ENCODE peak calls at places on chromosomes 12 and 14, in ten cellular contexts. U is K562, P is breast epithelium, R is stomach, I is suprapubic skin, Z is transverse colon, L is endothelial cell of umbilical vein, X is GM12878, A is sigmoid colon, H is prostate gland. Y is an unnamed sample.

GRCh38 chr12:62436164-62436503 is 30.5 kb upstream of the MON2 start:
- DNase-seq in Z (no peak), R (no peak), A (no peak), P (no peak), U (no peak), L (no peak), X (no peak), I (peak), H (no peak), Y (no peak)

GRCh38 chr12:49920241-49920914 is 16.7 kb upstream of the FAIM2 start:
- DNase-seq in Z (no peak), L (peak), P (peak), H (no peak), U (no peak), X (no peak), R (no peak), I (peak), A (no peak), Y (no peak)

GRCh38 chr12:53287741-53288216 is 7.6 kb upstream of the PFDN5 start:
- DNase-seq in R (peak), A (peak), H (peak), X (peak), U (peak), L (peak), P (peak), Z (peak), I (no peak), Y (peak)

GRCh38 chr14:31207746-31208545 is at the start of gene HECTD1:
- DNase-seq in I (peak), R (peak), X (peak), H (peak), U (peak), Z (peak), A (peak), L (peak), P (peak), Y (peak)

GRCh38 chr12:31037921-31038320 is 35.7 kb upstream of the DDX11 start:
- DNase-seq in R (no peak), X (no peak), P (no peak), Z (no peak), A (no peak), H (no peak), U (no peak), I (no peak), L (no peak), Y (no peak)

GRCh38 chr12:123900898-123901376 is 71.7 kb downstream of the CCDC92 start:
- DNase-seq in X (no peak), I (no peak), A (no peak), R (no peak), Z (no peak), L (no peak), P (no peak), U (no peak), H (no peak), Y (no peak)

GRCh38 chr14:50714452-50715073 is 46.5 kb upstream of the SAV1 start:
- DNase-seq in I (no peak), P (no peak), L (peak), H (no peak), X (no peak), Z (no peak), A (no peak), R (no peak), U (peak), Y (no peak)

GRCh38 chr14:94129111-94129757 is at the start of gene IFI27L2:
- DNase-seq in R (peak), A (peak), U (peak), I (peak), X (no peak), P (no peak), Z (peak), L (peak), H (peak), Y (peak)

DNA sequence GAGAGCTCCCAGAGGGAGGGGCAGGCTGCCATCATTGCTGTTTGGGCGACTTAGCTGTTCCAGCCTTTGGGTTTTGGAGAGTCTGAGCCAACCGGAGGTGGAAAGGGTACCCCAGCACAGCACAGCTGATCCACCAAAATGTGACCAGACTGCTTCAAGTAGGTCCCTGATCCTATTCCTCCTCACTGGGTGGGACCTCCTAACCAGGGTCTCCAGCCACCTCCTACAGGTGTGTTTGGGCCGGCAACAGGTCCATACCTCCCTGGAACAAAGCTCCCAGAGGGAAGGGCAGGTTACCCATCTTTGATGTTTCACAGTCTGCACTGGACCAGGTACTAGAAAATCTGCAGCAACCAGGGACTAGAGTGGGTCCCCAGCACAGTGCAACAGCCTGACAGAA is 53.8 kb downstream of the CAND1 start:
- DNase-seq in H (no peak), L (no peak), X (no peak), R (no peak), Z (no peak), U (no peak), A (no peak), P (no peak), I (no peak), Y (no peak)
- TF ChIP-seq POLR2AphosphoS5 in H (no peak), L (no peak), X (no peak), R (no peak), Z (no peak), U (no peak), A (no peak), P (no peak), I (no peak), Y (no peak)

DNA sequence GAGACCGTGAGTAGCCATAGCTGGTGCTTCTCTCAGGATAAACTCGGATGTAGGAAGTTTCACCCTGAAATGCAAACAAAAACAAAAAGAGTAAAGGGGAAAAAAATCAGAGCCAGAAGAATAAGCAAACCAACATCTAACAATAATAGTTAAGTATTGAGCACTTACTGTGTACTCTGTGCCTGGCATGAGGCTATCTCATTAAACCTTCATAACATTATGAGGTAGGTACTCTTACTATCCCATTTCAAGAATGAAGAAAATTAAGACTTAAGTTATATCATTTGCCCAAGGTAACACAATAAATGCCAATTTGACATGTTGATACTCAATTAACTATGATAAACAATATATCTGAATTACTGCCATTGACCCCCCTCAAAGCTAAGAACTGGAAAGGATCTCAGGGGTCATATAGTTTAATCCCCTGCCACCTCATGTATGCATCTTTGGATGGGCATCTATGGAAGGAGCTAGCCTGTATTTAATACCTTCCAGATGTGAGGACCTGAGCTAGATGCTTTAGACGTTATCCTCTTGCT is 7.4 kb downstream of the SRSF9 start:
- DNase-seq in P (no peak), H (no peak), X (no peak), Z (no peak), L (no peak), I (no peak), R (no peak), U (no peak), A (no peak), Y (no peak)
- TF ChIP-seq POLR2AphosphoS5 in P (no peak), H (no peak), X (no peak), Z (no peak), L (no peak), I (no peak), R (no peak), U (no peak), A (no peak), Y (no peak)

GRCh38 chr12:51984657-51985056 is 22.1 kb upstream of the TAMALIN start:
- DNase-seq in L (no peak), I (no peak), H (peak), R (no peak), X (no peak), A (no peak), Z (no peak), P (no peak), U (no peak), Y (no peak)
- TF ChIP-seq POLR2AphosphoS5 in L (no peak), I (no peak), H (peak), R (no peak), X (no peak), A (no peak), Z (no peak), P (no peak), U (no peak), Y (no peak)

DNA sequence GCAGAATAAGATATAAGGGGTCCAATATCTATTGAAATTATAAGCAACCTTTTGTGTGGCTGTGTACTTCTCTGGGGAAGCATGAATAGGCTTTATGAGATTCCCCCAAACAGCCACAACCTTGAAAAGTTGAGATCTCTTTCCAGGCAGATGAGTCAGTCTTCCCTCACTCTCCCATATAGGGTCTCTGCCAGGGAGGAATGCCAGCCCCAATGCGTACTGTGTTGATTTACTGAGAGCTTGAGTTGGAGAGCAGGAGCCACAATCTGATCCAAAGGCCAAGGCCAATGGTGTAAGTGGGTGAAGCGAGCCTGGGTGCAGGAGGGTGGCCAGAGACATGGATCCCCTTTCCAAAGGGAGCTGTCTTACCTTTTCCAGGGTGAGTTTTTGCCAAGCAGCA is 88.1 kb downstream of the TBC1D30 start:
- DNase-seq in H (no peak), Z (no peak), X (no peak), I (no peak), R (no peak), L (no peak), U (no peak), P (no peak), A (no peak), Y (no peak)
- TF ChIP-seq POLR2AphosphoS5 in H (no peak), Z (no peak), X (no peak), I (no peak), R (no peak), L (no peak), U (no peak), P (no peak), A (no peak), Y (no peak)

DNA sequence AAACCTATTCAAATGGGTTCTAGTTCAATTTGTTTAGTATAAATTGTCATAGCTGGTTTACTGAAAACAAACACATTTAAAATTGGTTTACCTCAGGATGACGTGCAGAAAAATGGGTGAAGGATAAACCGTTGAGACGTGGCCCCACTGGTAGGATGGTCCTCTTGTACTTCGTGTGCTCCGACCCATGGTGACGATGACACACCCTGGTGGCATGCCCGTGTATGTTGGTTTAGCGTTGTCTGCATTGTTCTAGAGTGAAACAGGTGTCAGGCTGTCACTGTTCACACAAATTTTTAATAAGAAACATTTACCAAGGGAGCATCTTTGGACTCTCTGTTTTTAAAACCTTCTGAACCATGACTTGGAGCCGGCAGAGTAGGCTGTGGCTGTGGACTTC is 8.3 kb downstream of the CALM1 start:
- DNase-seq in I (no peak), H (no peak), L (no peak), Z (no peak), U (no peak), R (no peak), P (no peak), A (no peak), X (no peak), Y (no peak)
- TF ChIP-seq POLR2AphosphoS5 in I (no peak), H (no peak), L (no peak), Z (no peak), U (no peak), R (no peak), P (no peak), A (no peak), X (no peak), Y (no peak)

GRCh38 chr14:63362305-63362914 is 43.7 kb upstream of the GPHB5 start:
- DNase-seq in P (no peak), H (no peak), L (no peak), X (no peak), A (no peak), U (no peak), I (no peak), Z (peak), R (no peak), Y (no peak)
- TF ChIP-seq POLR2AphosphoS5 in P (no peak), H (no peak), L (no peak), X (no peak), A (no peak), U (no peak), I (no peak), Z (no peak), R (no peak), Y (no peak)

GRCh38 chr14:95458459-95458858 is 58.0 kb downstream of the SYNE3 start:
- DNase-seq in I (no peak), X (no peak), R (no peak), H (no peak), A (no peak), Z (no peak), L (no peak), P (no peak), U (no peak), Y (no peak)

GRCh38 chr14:95464103-95464502 is 52.3 kb downstream of the SYNE3 start:
- DNase-seq in R (no peak), P (no peak), U (no peak), L (no peak), H (no peak), I (no peak), A (no peak), Z (no peak), X (no peak), Y (no peak)

GRCh38 chr14:95462491-95462890 is 54.0 kb downstream of the SYNE3 start:
- DNase-seq in P (no peak), X (no peak), Z (no peak), A (no peak), I (no peak), H (no peak), R (no peak), U (no peak), L (no peak), Y (no peak)

GRCh38 chr14:95463173-95463901 is 53.1 kb downstream of the SYNE3 start:
- DNase-seq in R (peak), H (no peak), I (no peak), Z (peak), U (no peak), L (peak), X (no peak), A (no peak), P (no peak), Y (peak)

DNA sequence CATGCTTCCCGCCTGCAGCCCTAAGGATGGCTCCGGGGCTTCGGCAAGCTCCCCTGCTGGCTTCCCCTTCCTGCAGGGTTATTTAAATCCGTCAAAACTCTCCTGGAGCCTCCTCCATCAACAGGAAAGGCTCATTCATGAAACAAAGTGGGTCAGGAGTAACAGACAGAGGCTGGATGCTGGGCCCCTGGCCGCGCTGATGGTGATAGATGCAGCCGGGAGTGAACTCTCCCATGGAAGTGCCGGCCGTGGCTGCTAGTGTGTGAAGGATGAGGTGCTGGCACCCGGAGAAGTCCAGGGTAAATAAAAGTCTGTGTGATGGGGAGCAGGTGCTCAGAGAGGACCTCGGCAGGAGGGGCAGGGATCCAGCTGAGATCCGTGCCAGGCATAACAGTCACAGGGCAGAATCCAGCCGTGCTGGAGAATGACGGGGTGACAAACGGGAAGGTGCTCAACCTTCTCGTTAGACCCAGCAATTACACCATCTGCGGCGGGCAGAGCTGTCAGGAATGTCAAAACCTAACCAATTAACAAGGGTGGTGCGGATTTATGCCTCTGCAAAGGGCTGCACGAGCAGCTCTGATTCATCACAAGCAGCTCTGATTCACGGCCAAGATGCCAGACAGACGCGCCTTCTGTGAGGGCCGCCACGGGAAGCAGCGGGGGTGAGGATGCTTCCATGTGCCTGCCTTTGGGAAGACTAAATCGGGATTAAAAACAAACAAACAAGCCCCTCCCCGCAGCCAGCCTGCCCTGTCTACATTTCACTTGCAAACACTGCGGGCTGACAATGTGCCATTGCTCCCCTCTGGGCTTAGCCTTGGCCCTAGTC is 55.6 kb downstream of the SYNE3 start:
- DNase-seq in P (no peak), L (peak), U (no peak), I (peak), A (peak), X (no peak), Z (peak), R (no peak), H (no peak), Y (no peak)
- TF ChIP-seq POLR2AphosphoS5 in P (no peak), L (no peak), U (no peak), I (no peak), A (peak), X (no peak), Z (peak), R (peak), H (no peak), Y (no peak)

GRCh38 chr12:33634544-33634943 is 194.9 kb upstream of the SYT10 start:
- DNase-seq in I (no peak), R (no peak), H (no peak), P (no peak), L (no peak), X (no peak), Z (no peak), U (no peak), A (no peak), Y (no peak)
- TF ChIP-seq POLR2AphosphoS5 in I (no peak), R (no peak), H (no peak), P (no peak), L (no peak), X (no peak), Z (no peak), U (no peak), A (no peak), Y (no peak)

DNA sequence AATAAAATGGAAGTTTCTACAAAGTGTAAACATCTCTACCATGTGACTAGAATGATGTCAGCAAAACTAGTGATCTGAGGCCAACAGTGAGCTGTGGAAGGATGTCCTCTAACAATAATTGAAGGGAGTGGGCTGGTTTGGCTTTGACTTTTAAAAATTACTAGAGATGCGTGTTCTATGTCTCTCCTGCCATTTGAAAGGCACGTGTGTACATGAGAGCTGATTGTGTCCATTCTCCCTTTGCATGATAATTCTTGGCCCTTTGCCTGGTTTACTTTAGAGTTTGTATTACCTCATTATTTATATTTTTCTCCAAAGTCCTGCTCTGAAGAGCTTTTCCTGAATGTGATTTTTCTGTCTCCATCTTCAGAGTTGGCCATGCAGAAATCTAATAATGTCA is 154.1 kb upstream of the PDE3A start:
- DNase-seq in U (no peak), R (no peak), P (no peak), A (no peak), X (no peak), I (no peak), Z (no peak), L (peak), H (no peak), Y (no peak)
- TF ChIP-seq POLR2AphosphoS5 in U (no peak), R (no peak), P (no peak), A (peak), X (no peak), I (no peak), Z (no peak), L (no peak), H (no peak), Y (no peak)

DNA sequence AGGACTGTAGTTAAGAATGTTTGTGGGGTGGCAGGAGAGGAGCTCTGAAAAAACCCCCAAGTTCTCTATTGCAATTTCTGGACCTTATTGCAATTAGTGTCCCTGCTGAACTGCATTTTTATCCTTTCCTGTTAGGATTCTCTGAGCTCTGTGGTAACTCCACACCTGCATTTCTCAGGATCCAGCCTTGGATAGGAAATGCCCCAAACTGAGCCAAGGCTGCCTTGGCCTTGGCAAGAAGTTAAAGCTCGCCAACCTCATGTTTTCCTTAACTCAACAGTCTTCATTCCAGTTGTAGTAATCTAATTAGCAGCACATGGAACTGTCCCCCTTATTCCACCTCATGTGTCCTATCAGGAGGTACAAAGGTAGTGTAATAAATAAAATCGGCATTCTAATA is 66.5 kb downstream of the C12orf75 start:
- DNase-seq in U (no peak), Z (no peak), I (no peak), P (no peak), R (no peak), X (no peak), L (no peak), H (no peak), A (no peak), Y (no peak)
- TF ChIP-seq POLR2AphosphoS5 in U (no peak), Z (no peak), I (no peak), P (no peak), R (no peak), X (no peak), L (no peak), H (no peak), A (no peak), Y (no peak)

Y was measured in HL-60.